ENCODE peak calls at places on chromosomes 4 and X, in eight cellular contexts. B is aorta; A is PC-3; P is pancreas; D is Karpas-422; F is OCI-LY7; O is fibroblast of lung; J is naive thymus-derived CD4-positive, alpha-beta T cell. M is an unnamed sample.

GRCh38 chr4:120939693-120940092 is 17.2 kb upstream of the PRDM5 start:
- DNase-seq in B (no peak), A (peak), P (no peak), D (no peak), F (no peak), O (no peak), J (no peak), M (no peak)

GRCh38 chrX:48854898-48855297 is 19.5 kb upstream of the PCSK1N start:
- DNase-seq in B (no peak), A (peak), P (no peak), D (no peak), F (peak), O (no peak), J (no peak), M (no peak)

GRCh38 chrX:149949743-149950436 is 11.6 kb upstream of the EOLA2 start:
- DNase-seq in B (no peak), A (no peak), P (no peak), D (no peak), F (no peak), O (no peak), J (no peak), M (no peak)

GRCh38 chr4:73690051-73690744 is 50.2 kb upstream of the CXCL8 start:
- DNase-seq in B (no peak), A (peak), P (no peak), D (no peak), F (no peak), O (peak), J (no peak), M (peak)

GRCh38 chrX:139120760-139121159 is 409.2 kb upstream of the FGF13 start:
- DNase-seq in B (no peak), A (peak), P (no peak), D (no peak), F (no peak), O (no peak), J (no peak), M (no peak)

GRCh38 chrX:80984118-80984517 is 174.4 kb upstream of the BRWD3 start:
- DNase-seq in B (no peak), A (no peak), P (no peak), D (no peak), F (no peak), O (no peak), J (no peak), M (no peak)

GRCh38 chr4:7876096-7876993 is 63.3 kb downstream of the AFAP1 start:
- DNase-seq in B (no peak), A (no peak), P (no peak), D (no peak), F (no peak), O (peak), J (no peak), M (no peak)

GRCh38 chrX:40094900-40095587 is 2.7 kb downstream of the BCOR start:
- DNase-seq in B (peak), A (peak), P (no peak), D (peak), F (no peak), O (no peak), J (no peak), M (no peak)

GRCh38 chr4:148182230-148182928 is 259.8 kb downstream of the NR3C2 start:
- DNase-seq in B (no peak), A (no peak), P (no peak), D (no peak), F (no peak), O (no peak), J (no peak), M (no peak)

GRCh38 chr4:81039351-81040174 is 9.1 kb downstream of the BMP3 start:
- DNase-seq in B (no peak), A (peak), P (no peak), D (no peak), F (peak), O (no peak), J (no peak), M (no peak)

GRCh38 chrX:97898798-97899197 is 1015.1 kb downstream of the RPA4 start:
- DNase-seq in B (no peak), A (no peak), P (no peak), D (no peak), F (no peak), O (no peak), J (no peak), M (no peak)

GRCh38 chrX:43835557-43835956 is 46.7 kb downstream of the MAOB start:
- DNase-seq in B (no peak), A (no peak), P (no peak), D (no peak), F (no peak), O (no peak), J (no peak), M (no peak)

GRCh38 chrX:12443534-12444098 is 305.3 kb downstream of the FRMPD4 start:
- DNase-seq in B (no peak), A (no peak), P (no peak), D (no peak), F (no peak), O (no peak), J (no peak), M (no peak)

GRCh38 chr4:106914223-106914622 is 121.9 kb downstream of the DKK2 start:
- DNase-seq in B (no peak), A (no peak), P (no peak), D (no peak), F (no peak), O (peak), J (no peak), M (no peak)

GRCh38 chr4:142365386-142365785 is 480.7 kb downstream of the INPP4B start:
- DNase-seq in B (no peak), A (no peak), P (no peak), D (no peak), F (no peak), O (no peak), J (no peak), M (no peak)

GRCh38 chrX:12610079-12610478 is 181.1 kb upstream of the PRPS2 start:
- DNase-seq in B (no peak), A (peak), P (no peak), D (no peak), F (no peak), O (peak), J (no peak), M (peak)

GRCh38 chr4:9841072-9841471 is 59.6 kb downstream of the DRD5 start:
- DNase-seq in B (no peak), A (no peak), P (no peak), D (no peak), F (no peak), O (no peak), J (no peak), M (no peak)

GRCh38 chrX:42087960-42088359 is 164.6 kb upstream of the CASK start:
- DNase-seq in B (no peak), A (no peak), P (no peak), D (no peak), F (no peak), O (no peak), J (no peak), M (no peak)

GRCh38 chr4:118351851-118352827 is 664 bp downstream of the PRSS12 start:
- DNase-seq in B (no peak), A (no peak), P (peak), D (no peak), F (no peak), O (peak), J (peak), M (no peak)

GRCh38 chr4:136803430-136803829 is 728.9 kb downstream of the PCDH18 start:
- DNase-seq in B (no peak), A (no peak), P (no peak), D (no peak), F (no peak), O (no peak), J (no peak), M (no peak)

GRCh38 chr4:174154455-174154854 is 129.0 kb downstream of the FBXO8 start:
- DNase-seq in B (no peak), A (peak), P (no peak), D (no peak), F (no peak), O (peak), J (no peak), M (peak)

GRCh38 chrX:68183612-68184214 is 249.6 kb downstream of the OPHN1 start:
- DNase-seq in B (no peak), A (peak), P (no peak), D (peak), F (no peak), O (peak), J (peak), M (no peak)

GRCh38 chr4:19748470-19748869 is 503.2 kb upstream of the SLIT2 start:
- DNase-seq in B (no peak), A (no peak), P (no peak), D (no peak), F (no peak), O (peak), J (no peak), M (no peak)

GRCh38 chr4:176753049-176753448 is 39.7 kb downstream of the VEGFC start:
- DNase-seq in B (no peak), A (peak), P (no peak), D (no peak), F (no peak), O (peak), J (no peak), M (no peak)

GRCh38 chrX:28668957-28669356 is 81.7 kb downstream of the IL1RAPL1 start:
- DNase-seq in B (no peak), A (no peak), P (no peak), D (no peak), F (no peak), O (no peak), J (no peak), M (no peak)

GRCh38 chr4:173878701-173879100 is 348.7 kb upstream of the HAND2 start:
- DNase-seq in B (no peak), A (no peak), P (no peak), D (no peak), F (no peak), O (peak), J (no peak), M (no peak)

GRCh38 chr4:78938868-78939666 is at the start of gene PAQR3:
- DNase-seq in B (peak), A (peak), P (peak), D (peak), F (peak), O (peak), J (peak), M (peak)

GRCh38 chr4:154503598-154503997 is 12.0 kb upstream of the DCHS2 start:
- DNase-seq in B (no peak), A (peak), P (no peak), D (peak), F (peak), O (peak), J (no peak), M (no peak)

GRCh38 chr4:9704551-9705332 is 76.7 kb upstream of the DRD5 start:
- DNase-seq in B (no peak), A (no peak), P (no peak), D (peak), F (no peak), O (no peak), J (no peak), M (no peak)

GRCh38 chrX:41022579-41022978 is 62.7 kb upstream of the USP9X start:
- DNase-seq in B (no peak), A (peak), P (no peak), D (no peak), F (no peak), O (peak), J (no peak), M (peak)

GRCh38 chr4:38867478-38868054 is at the start of gene FAM114A1:
- DNase-seq in B (peak), A (peak), P (peak), D (peak), F (no peak), O (peak), J (no peak), M (no peak)

GRCh38 chr4:94653984-94654609 is 103.7 kb upstream of the BMPR1B start:
- DNase-seq in B (no peak), A (no peak), P (no peak), D (no peak), F (no peak), O (no peak), J (no peak), M (no peak)

GRCh38 chr4:80204433-80204832 is 7.1 kb downstream of the PRDM8 start:
- DNase-seq in B (no peak), A (no peak), P (no peak), D (no peak), F (no peak), O (no peak), J (no peak), M (no peak)

GRCh38 chrX:53280703-53281320 is 572 bp downstream of the IQSEC2 start:
- DNase-seq in B (no peak), A (peak), P (no peak), D (no peak), F (no peak), O (peak), J (no peak), M (no peak)

GRCh38 chrX:115582035-115582870 is 21.3 kb downstream of the PLS3 start:
- DNase-seq in B (no peak), A (no peak), P (no peak), D (no peak), F (no peak), O (no peak), J (no peak), M (no peak)

GRCh38 chr4:128177376-128177959 is 110.1 kb downstream of the PGRMC2 start:
- DNase-seq in B (no peak), A (no peak), P (no peak), D (peak), F (no peak), O (no peak), J (no peak), M (no peak)

GRCh38 chrX:148611993-148612392 is 111.6 kb downstream of the AFF2 start:
- DNase-seq in B (no peak), A (no peak), P (no peak), D (no peak), F (no peak), O (no peak), J (no peak), M (no peak)

GRCh38 chrX:148609766-148610698 is 109.6 kb downstream of the AFF2 start:
- DNase-seq in B (no peak), A (no peak), P (no peak), D (peak), F (peak), O (no peak), J (no peak), M (no peak)

DNA sequence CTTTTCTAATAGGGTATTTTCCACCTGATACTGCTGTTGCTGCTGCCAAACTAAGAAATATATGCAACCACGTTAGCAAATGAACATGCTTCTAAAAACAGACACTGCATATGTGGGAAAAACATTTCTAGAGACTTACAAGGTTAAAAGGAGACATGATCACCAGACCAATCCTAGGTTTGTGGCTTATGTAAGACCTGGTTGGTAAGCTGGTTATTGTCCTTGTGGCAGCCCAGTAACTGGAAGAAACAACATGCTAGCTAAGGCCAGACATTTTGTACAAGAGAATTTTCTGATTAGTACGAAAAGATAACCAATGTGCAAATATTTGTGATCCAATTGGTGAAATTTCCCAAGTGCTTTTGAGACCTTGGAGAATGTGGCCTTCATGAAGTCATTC is 112.0 kb downstream of the AFF2 start:
- DNase-seq in B (no peak), A (no peak), P (no peak), D (no peak), F (no peak), O (no peak), J (no peak), M (no peak)
- H3K27ac ChIP-seq in B (no peak), A (no peak), P (no peak), D (peak), F (peak), O (no peak), J (no peak), M (no peak)

GRCh38 chr4:75630932-75631320 is 598 bp upstream of the CDKL2 start:
- DNase-seq in B (no peak), A (no peak), P (no peak), D (no peak), F (no peak), O (no peak), J (no peak), M (no peak)
- H3K27ac ChIP-seq in B (no peak), A (no peak), P (no peak), D (no peak), F (no peak), O (no peak), J (peak), M (no peak)

DNA sequence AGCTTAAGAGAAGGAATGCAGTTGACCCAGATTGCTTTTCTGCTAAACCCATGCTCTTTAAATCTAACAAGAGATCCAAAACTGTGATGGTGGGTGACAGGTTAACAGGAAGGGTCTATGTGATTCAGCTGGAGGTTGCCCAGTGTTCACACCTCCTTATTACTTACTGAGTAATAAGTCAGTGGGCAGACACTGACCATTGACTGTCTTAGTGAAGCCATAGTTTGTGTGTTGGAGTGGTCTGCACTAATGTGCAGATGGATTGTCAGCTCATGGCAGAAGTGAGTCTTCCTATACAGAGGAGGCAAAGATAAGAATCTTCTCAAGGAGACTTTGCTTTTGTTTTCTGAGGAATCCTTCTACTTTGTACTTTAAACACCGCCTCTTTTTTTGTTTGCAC is 15.2 kb upstream of the RUFY3 start:
- DNase-seq in B (no peak), A (peak), P (no peak), D (no peak), F (no peak), O (no peak), J (no peak), M (no peak)
- H3K27ac ChIP-seq in B (peak), A (peak), P (peak), D (no peak), F (no peak), O (peak), J (peak), M (peak)

GRCh38 chr4:102008711-102009110 is 218.2 kb downstream of the BANK1 start:
- DNase-seq in B (no peak), A (no peak), P (no peak), D (no peak), F (no peak), O (peak), J (no peak), M (no peak)
- H3K27ac ChIP-seq in B (no peak), A (no peak), P (no peak), D (no peak), F (no peak), O (no peak), J (no peak), M (no peak)

GRCh38 chr4:169945636-169946035 is 80.6 kb downstream of the MFAP3L start:
- DNase-seq in B (no peak), A (no peak), P (no peak), D (no peak), F (no peak), O (no peak), J (no peak), M (no peak)

GRCh38 chr4:169952236-169953088 is 73.7 kb downstream of the MFAP3L start:
- DNase-seq in B (no peak), A (no peak), P (no peak), D (no peak), F (no peak), O (no peak), J (no peak), M (no peak)

GRCh38 chr4:169948271-169948670 is 77.9 kb downstream of the MFAP3L start:
- DNase-seq in B (no peak), A (no peak), P (no peak), D (no peak), F (no peak), O (no peak), J (no peak), M (no peak)
- H3K27ac ChIP-seq in B (no peak), A (no peak), P (no peak), D (no peak), F (no peak), O (no peak), J (no peak), M (no peak)

GRCh38 chr4:89216422-89216821 is 91.2 kb downstream of the GPRIN3 start:
- DNase-seq in B (no peak), A (no peak), P (no peak), D (no peak), F (no peak), O (no peak), J (no peak), M (no peak)

GRCh38 chr4:89212666-89213381 is 94.8 kb downstream of the GPRIN3 start:
- DNase-seq in B (no peak), A (no peak), P (no peak), D (no peak), F (no peak), O (no peak), J (no peak), M (no peak)

GRCh38 chr4:89215736-89216135 is 91.9 kb downstream of the GPRIN3 start:
- DNase-seq in B (no peak), A (no peak), P (no peak), D (no peak), F (no peak), O (no peak), J (no peak), M (no peak)

GRCh38 chr4:89213382-89213701 is 94.3 kb downstream of the GPRIN3 start:
- DNase-seq in B (no peak), A (no peak), P (no peak), D (no peak), F (no peak), O (no peak), J (no peak), M (no peak)

DNA sequence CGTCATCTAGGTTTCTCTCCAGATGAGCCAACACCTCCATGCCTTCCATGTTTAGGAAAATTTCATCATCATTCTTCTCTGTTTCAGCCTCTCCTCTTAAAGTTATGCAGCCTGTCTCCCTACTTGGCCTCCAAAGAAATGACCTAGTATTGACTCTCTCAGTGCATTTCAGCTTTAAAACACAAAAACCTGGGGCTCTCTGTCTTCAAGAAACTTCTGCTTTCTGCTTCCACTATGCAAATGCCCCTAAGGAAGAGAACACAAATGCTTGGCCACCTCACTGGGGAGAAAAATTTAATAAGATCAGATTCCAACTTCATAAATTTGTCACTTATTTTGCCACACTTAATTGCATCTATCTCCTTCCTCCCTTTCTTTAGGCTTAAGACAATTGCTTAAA is 93.3 kb downstream of the GPRIN3 start:
- DNase-seq in B (no peak), A (no peak), P (no peak), D (peak), F (no peak), O (no peak), J (no peak), M (no peak)
- H3K27ac ChIP-seq in B (no peak), A (no peak), P (no peak), D (no peak), F (no peak), O (no peak), J (no peak), M (no peak)

DNA sequence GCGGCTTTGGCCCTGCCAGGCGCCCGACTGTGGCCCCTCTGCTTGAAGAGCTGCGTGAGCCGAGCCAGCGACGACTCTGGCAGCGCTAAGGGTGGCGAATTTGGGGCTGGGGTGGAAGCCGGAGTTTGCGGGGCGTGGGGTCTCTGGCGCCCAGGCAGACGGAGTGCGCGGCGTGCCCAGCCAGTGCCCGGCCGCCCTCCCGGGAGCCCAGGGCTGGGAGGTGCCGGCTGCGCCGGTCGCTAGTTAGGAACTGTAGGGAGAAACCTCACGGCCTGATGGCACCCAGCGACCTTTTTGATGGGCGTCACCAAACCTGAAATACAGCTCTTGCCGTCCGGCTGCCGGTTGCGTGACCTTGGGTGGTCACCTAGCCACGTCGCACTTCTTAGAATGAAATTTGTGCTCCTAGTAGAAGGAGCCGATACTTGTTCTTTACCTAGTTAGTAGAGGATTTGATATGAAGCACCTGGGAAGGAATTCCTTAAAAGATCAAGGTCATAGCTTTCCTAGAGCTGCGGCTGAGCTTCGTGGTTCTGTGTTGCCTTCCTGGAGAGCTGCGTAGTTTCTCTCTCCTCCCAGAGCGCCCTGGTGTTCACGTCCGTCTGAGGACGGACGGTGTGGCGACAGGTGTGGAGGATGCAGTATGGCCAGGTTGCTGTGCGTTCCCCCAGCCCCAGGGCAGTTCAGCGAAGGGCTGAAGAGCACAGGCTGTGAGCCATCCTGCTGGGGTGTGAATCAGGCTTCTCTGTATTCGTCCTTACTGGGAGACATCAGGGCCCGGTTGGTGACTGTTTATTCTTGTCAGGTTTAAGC is 680 bp downstream of the MAEA start:
- DNase-seq in B (no peak), A (peak), P (peak), D (peak), F (peak), O (no peak), J (no peak), M (no peak)
- H3K27ac ChIP-seq in B (peak), A (peak), P (peak), D (no peak), F (peak), O (peak), J (peak), M (peak)